ENCODE peak calls at places on chromosomes 2 and 18, in five cellular contexts. K is thoracic aorta; O is CD8-positive, alpha-beta memory T cell; I is right cardiac atrium; F is naive thymus-derived CD4-positive, alpha-beta T cell. A is an unnamed sample.
A peak's percentile ranks its signal among the peaks of the same experiment; 100 is the strongest.

GRCh38 chr2:21118302-21118920 is 5.4 kb upstream of the TDRD15 start:
- DNase-seq in K (no peak), O (no peak), I (peak; percentile 39), F (no peak), A (peak; percentile 7)

GRCh38 chr2:69163109-69163508 is 150.1 kb downstream of the ANTXR1 start:
- DNase-seq in K (no peak), O (no peak), I (no peak), F (no peak), A (peak; percentile 79)

GRCh38 chr2:148135705-148136104 is 114.8 kb downstream of the MBD5 start:
- DNase-seq in K (no peak), O (no peak), I (no peak), F (no peak), A (no peak)

GRCh38 chr2:1517786-1518500 is 104.7 kb downstream of the TPO start:
- DNase-seq in K (no peak), O (no peak), I (no peak), F (no peak), A (no peak)

GRCh38 chr2:233362742-233363141 is 8.4 kb downstream of the DGKD start:
- DNase-seq in K (no peak), O (no peak), I (no peak), F (no peak), A (no peak)

GRCh38 chr2:173990970-173991819 is 26.0 kb upstream of the SP3 start:
- DNase-seq in K (no peak), O (no peak), I (peak; percentile 95), F (no peak), A (peak; percentile 25)

GRCh38 chr2:210475726-210476125 is 833 bp downstream of the LANCL1 start:
- DNase-seq in K (no peak), O (no peak), I (no peak), F (no peak), A (no peak)

GRCh38 chr2:24919100-24919976 is 699 bp downstream of the ADCY3 start:
- DNase-seq in K (no peak), O (peak; percentile 69), I (no peak), F (peak; percentile 69), A (no peak)

GRCh38 chr18:47113796-47114540 is 36.3 kb downstream of the HDHD2 start:
- DNase-seq in K (no peak), O (no peak), I (no peak), F (no peak), A (no peak)

GRCh38 chr18:35047697-35048292 is 6.6 kb downstream of the MAPRE2 start:
- DNase-seq in K (no peak), O (no peak), I (no peak), F (no peak), A (no peak)

GRCh38 chr2:233113114-233113452 is 52.9 kb downstream of the INPP5D start:
- DNase-seq in K (no peak), O (no peak), I (no peak), F (no peak), A (no peak)

GRCh38 chr18:10526211-10526949 is 553 bp downstream of the NAPG start:
- DNase-seq in K (no peak), O (peak; percentile 57), I (peak; percentile 87), F (peak; percentile 41), A (peak; percentile 37)

GRCh38 chr2:146212602-146213001 is 1632.2 kb upstream of the ACVR2A start:
- DNase-seq in K (no peak), O (no peak), I (no peak), F (no peak), A (no peak)

GRCh38 chr2:3112131-3112530 is 265.5 kb downstream of the EIPR1 start:
- DNase-seq in K (no peak), O (no peak), I (no peak), F (no peak), A (no peak)

GRCh38 chr2:109648041-109648527 is 33.9 kb downstream of the SOWAHC start:
- DNase-seq in K (no peak), O (no peak), I (no peak), F (no peak), A (no peak)

GRCh38 chr2:109647636-109648035 is 33.5 kb downstream of the SOWAHC start:
- DNase-seq in K (peak; percentile 30), O (no peak), I (no peak), F (no peak), A (no peak)

GRCh38 chr2:109646961-109647360 is 32.8 kb downstream of the SOWAHC start:
- DNase-seq in K (no peak), O (no peak), I (no peak), F (no peak), A (no peak)

GRCh38 chr2:109644571-109645275 is 30.6 kb downstream of the SOWAHC start:
- DNase-seq in K (no peak), O (no peak), I (peak; percentile 59), F (no peak), A (peak; percentile 33)

DNA sequence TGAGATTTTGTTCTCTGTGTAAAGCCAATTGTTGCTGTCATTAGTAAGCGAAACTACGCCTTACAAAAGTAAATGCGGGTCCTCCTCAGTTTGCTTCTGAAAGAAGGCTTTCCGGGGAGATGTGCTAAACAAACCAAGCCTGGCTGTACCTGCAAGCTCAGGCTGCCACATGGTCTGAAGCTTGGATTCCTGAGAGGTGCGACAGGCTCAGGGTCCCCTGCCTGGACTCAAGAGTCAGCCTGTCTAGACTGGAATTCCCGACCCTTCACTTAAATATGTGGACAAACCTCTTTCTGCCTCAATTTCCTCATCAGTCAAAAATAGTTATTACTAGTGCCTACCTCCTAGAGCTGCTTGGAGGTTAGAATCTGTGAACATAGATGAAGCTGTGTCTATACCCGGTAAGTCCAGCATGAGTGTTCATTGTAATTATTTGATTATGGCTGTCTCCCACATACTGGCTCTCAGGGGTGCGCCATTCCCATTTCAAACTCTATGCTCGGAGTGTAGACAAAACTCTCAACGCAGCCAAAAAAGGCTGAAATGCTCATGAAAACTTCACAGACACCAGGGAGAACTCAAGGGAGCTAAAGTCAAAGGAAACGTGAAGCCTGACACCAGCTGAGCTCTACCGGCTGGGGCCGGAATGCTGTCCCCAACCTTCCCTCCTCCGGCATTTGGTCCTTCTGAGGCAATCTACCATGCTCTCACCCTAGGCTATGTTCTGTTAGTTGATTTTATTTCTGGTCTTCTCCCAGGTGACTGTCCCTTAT is 31.4 kb downstream of the SOWAHC start:
- DNase-seq in K (no peak), O (no peak), I (no peak), F (no peak), A (no peak)
- H3K27ac ChIP-seq in K (peak overlapping the region; percentile 79), O (no peak overlapping the region), I (no peak overlapping the region), F (no peak overlapping the region), A (no peak overlapping the region)

GRCh38 chr18:64337673-64338072 is 188.8 kb upstream of the LINC00305 start:
- DNase-seq in K (no peak), O (no peak), I (no peak), F (no peak), A (no peak)
- H3K9me3 ChIP-seq in K (no peaks in the 10 kb centered on the region), O (no peaks in the 10 kb centered on the region), I (no peaks in the 10 kb centered on the region), F (no peaks in the 10 kb centered on the region), A (no peaks in the 10 kb centered on the region)

DNA sequence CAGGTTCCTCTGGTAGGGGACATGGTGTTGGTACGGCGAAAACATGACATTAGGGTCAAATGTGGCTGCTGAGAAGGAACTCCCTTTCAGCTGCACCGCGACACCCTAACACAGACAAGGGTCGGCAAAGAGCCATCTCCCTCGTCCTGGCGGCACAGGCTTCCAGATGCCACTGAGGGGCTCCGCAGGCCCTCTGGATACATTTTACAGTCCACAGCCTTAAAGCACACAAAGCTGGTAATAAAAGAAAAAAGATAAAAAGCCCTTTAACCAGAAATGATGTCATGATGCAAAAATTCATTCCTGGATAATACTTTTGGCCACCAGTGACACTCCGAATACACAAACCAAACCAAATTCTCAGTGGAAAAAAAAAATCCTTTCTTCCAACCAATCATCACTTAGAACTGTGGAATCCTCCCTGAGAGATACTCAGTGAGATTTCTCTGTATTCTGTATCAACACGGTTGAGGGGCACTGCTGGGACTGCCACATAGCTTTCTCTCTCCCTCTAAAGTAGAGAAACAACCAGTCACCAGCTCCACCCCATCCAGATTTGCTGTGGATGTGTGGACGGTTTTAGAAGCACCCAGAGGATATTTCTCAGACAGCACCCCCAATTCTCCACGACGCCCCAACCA is 174.8 kb downstream of the HDAC4 start:
- DNase-seq in K (no peak), O (no peak), I (no peak), F (no peak), A (peak; percentile 95)
- H3K4me1 ChIP-seq in K (peaks cover 35% of the 10 kb centered on the region), O (peaks cover 55% of the 10 kb centered on the region), I (peaks cover 24% of the 10 kb centered on the region), F (peaks cover 59% of the 10 kb centered on the region), A (peaks cover 40% of the 10 kb centered on the region)

DNA sequence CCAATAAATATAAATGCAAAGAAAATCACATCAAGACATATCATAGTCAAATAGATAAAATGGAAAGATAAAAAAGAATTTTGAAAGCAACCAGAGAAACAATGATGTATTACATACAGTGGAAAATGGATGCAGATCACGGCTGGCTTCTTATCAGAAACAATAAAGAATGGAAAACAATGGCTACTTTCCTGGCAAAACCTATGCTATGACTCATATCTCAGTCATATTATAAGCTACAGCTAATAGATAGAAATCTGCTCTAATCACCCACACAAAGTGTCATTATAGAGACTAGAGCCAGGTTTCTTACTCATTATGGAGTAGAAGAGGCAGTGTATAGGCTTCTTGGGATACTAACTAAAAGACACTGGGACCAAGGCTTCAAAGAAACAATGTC is 93.5 kb upstream of the TACR1 start:
- DNase-seq in K (no peak), O (no peak), I (no peak), F (no peak), A (no peak)
- H3K27ac ChIP-seq in K (no peak overlapping the region), O (no peak overlapping the region), I (no peak overlapping the region), F (no peak overlapping the region), A (no peak overlapping the region)

GRCh38 chr18:78924301-78925192 is 55.1 kb upstream of the SALL3 start:
- DNase-seq in K (no peak), O (no peak), I (no peak), F (no peak), A (no peak)

GRCh38 chr18:78925193-78925540 is 54.5 kb upstream of the SALL3 start:
- DNase-seq in K (no peak), O (no peak), I (no peak), F (no peak), A (no peak)

GRCh38 chr18:78927156-78927555 is 52.5 kb upstream of the SALL3 start:
- DNase-seq in K (no peak), O (no peak), I (no peak), F (no peak), A (no peak)

GRCh38 chr18:78926243-78926615 is 53.4 kb upstream of the SALL3 start:
- DNase-seq in K (no peak), O (no peak), I (peak; percentile 24), F (no peak), A (no peak)

GRCh38 chr18:78925557-78926242 is 53.9 kb upstream of the SALL3 start:
- DNase-seq in K (no peak), O (no peak), I (peak; percentile 23), F (no peak), A (no peak)
- H3K9me3 ChIP-seq in K (no peaks in the 10 kb centered on the region), O (no peaks in the 10 kb centered on the region), I (no peaks in the 10 kb centered on the region), F (no peaks in the 10 kb centered on the region), A (peaks cover 5% of the 10 kb centered on the region)

DNA sequence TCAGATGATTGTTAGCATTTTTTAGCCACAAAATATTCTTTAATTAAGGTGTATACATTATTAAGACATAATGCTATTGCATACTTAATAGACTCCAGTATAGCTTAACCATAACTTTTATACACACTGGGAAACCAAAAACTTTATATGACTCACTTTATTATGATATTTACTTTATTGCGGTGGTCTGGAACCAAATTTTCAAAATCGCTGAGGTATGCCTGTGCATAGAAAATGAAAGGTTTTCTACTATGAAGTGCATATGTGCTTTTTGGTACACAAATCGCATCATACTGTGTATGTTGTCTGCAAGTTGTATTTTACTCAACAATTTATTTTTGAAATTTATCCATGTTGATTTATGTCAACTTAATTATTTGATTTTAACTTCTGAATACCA is 875.1 kb downstream of the SLC4A3 start:
- DNase-seq in K (no peak), O (no peak), I (no peak), F (no peak), A (no peak)
- H3K4me1 ChIP-seq in K (peaks cover 3% of the 10 kb centered on the region), O (no peaks in the 10 kb centered on the region), I (no peaks in the 10 kb centered on the region), F (no peaks in the 10 kb centered on the region), A (peaks cover 23% of the 10 kb centered on the region)

A was measured in SJSA1.